ENCODE peak calls at places on chromosome X, in seven cellular contexts. E is cardiac muscle cell; P is cardiac fibroblast; K is H54; Q is G401; D is KBM-7; H is CD8-positive, alpha-beta memory T cell. R is an unnamed sample.

GRCh38 chrX:7086384-7086783 is 61.1 kb upstream of the STS start:
- DNase-seq in E (no peak), K (no peak), H (no peak), D (peak; percentile 28), Q (no peak), P (no peak), R (no peak)

GRCh38 chrX:9532349-9532748 is 67.5 kb downstream of the TBL1X start:
- DNase-seq in P (peak; percentile 53), K (no peak), E (no peak), H (no peak), D (no peak), Q (no peak), R (no peak)

GRCh38 chrX:9659571-9660195 is 106.0 kb downstream of the GPR143 start:
- DNase-seq in D (no peak), H (no peak), P (no peak), Q (no peak), E (peak; percentile 56), K (no peak), R (no peak)

GRCh38 chrX:72255445-72255844 is 16.6 kb upstream of the ERCC6L start:
- DNase-seq in P (no peak), E (no peak), K (no peak), H (no peak), Q (peak; percentile 45), D (no peak), R (no peak)

GRCh38 chrX:122196338-122196737 is 987.7 kb upstream of the GRIA3 start:
- DNase-seq in E (no peak), D (no peak), Q (no peak), H (no peak), K (no peak), P (no peak), R (no peak)

GRCh38 chrX:135596495-135596894 is 76.0 kb downstream of the INTS6L start:
- DNase-seq in H (peak; percentile 23), Q (peak; percentile 23), D (peak; percentile 43), P (peak; percentile 26), K (peak; percentile 12), E (peak; percentile 61), R (peak; percentile 27)

GRCh38 chrX:53086464-53086863 is 4.3 kb downstream of the TSPYL2 start:
- DNase-seq in K (no peak), P (peak; percentile 46), H (no peak), E (no peak), Q (peak; percentile 71), D (no peak), R (no peak)

GRCh38 chrX:53262918-53263394 is 18.4 kb downstream of the IQSEC2 start:
- DNase-seq in K (peak; percentile 18), D (peak; percentile 62), E (no peak), Q (no peak), H (no peak), P (peak; percentile 72), R (no peak)

GRCh38 chrX:7828594-7828993 is 14.4 kb upstream of the VCX start:
- DNase-seq in Q (no peak), K (no peak), D (peak; percentile 1), H (no peak), P (peak; percentile 6), E (peak; percentile 18), R (no peak)

GRCh38 chrX:19670854-19671620 is 155.7 kb upstream of the MAP3K15 start:
- DNase-seq in K (no peak), D (peak; percentile 21), H (no peak), Q (no peak), P (peak; percentile 80), E (no peak), R (no peak)

GRCh38 chrX:86012188-86012587 is 35.2 kb downstream of the CHM start:
- DNase-seq in D (no peak), Q (no peak), P (no peak), H (no peak), E (no peak), K (no peak), R (no peak)

GRCh38 chrX:68415289-68415688 is 18.0 kb downstream of the OPHN1 start:
- DNase-seq in K (no peak), Q (peak; percentile 66), E (no peak), H (no peak), D (no peak), P (peak; percentile 59), R (no peak)

GRCh38 chrX:46831620-46832327 is 5.1 kb upstream of the RP2 start:
- DNase-seq in D (no peak), Q (no peak), E (no peak), P (peak; percentile 66), H (no peak), K (no peak), R (no peak)

GRCh38 chrX:31154941-31155340 is 83.1 kb upstream of the FTHL17 start:
- DNase-seq in H (no peak), K (no peak), E (no peak), D (no peak), Q (no peak), P (no peak), R (no peak)

GRCh38 chrX:37361596-37361995 is 12.4 kb downstream of the PRRG1 start:
- DNase-seq in H (no peak), D (no peak), K (no peak), Q (no peak), E (no peak), P (peak; percentile 53), R (no peak)

GRCh38 chrX:129706395-129707072 is 32.2 kb upstream of the XPNPEP2 start:
- DNase-seq in P (no peak), K (peak; percentile 19), H (no peak), Q (peak; percentile 0), E (no peak), D (no peak), R (no peak)

GRCh38 chrX:74422576-74423288 is 1.4 kb downstream of the SLC16A2 start:
- DNase-seq in Q (peak; percentile 63), K (peak; percentile 28), H (no peak), D (no peak), E (peak; percentile 63), P (peak; percentile 48), R (no peak)

GRCh38 chrX:19566359-19567141 is 51.2 kb upstream of the MAP3K15 start:
- DNase-seq in P (peak; percentile 57), K (no peak), Q (no peak), D (peak; percentile 97), H (peak; percentile 17), E (no peak), R (no peak)

GRCh38 chrX:13647709-13648212 is 5.2 kb upstream of the TCEANC start:
- DNase-seq in K (no peak), E (peak; percentile 51), H (peak; percentile 54), Q (no peak), D (peak; percentile 80), P (peak; percentile 59), R (peak; percentile 59)